ENCODE peak calls at places on chromosomes 6 and 20, in six cellular contexts. S, Q, R, U, T and A are unnamed samples.

GRCh38 chr6:135837735-135838449 is 13.6 kb upstream of the PDE7B start:
- ATAC-seq in Q (no peak), T (no peak), S (no peak), U (no peak), R (no peak), A (no peak)

GRCh38 chr6:150560884-150561219 is 38.8 kb upstream of the PLEKHG1 start:
- ATAC-seq in U (no peak), R (no peak), Q (no peak), S (no peak), T (no peak), A (no peak)

GRCh38 chr20:53298900-53299299 is 294.7 kb downstream of the ZNF217 start:
- ATAC-seq in S (no peak), Q (no peak), T (no peak), R (no peak), U (no peak), A (no peak)

GRCh38 chr6:164243949-164244348 is 829.4 kb downstream of the QKI start:
- ATAC-seq in R (no peak), S (no peak), T (no peak), Q (no peak), U (no peak), A (no peak)

GRCh38 chr6:170167657-170168159 is 123.2 kb downstream of the DLL1 start:
- ATAC-seq in U (no peak), R (peak; percentile 84), Q (no peak), S (no peak), T (no peak), A (peak; percentile 37)

GRCh38 chr20:62953167-62953838 is 794 bp downstream of the SLC17A9 start:
- ATAC-seq in U (peak; percentile 33), T (peak; percentile 23), Q (peak; percentile 26), R (no peak), S (no peak), A (no peak)

GRCh38 chr20:10699941-10700340 is 26.1 kb upstream of the JAG1 start:
- ATAC-seq in U (no peak), S (no peak), T (no peak), R (no peak), Q (no peak), A (no peak)

GRCh38 chr6:17562636-17563035 is 37.5 kb upstream of the FAM8A1 start:
- ATAC-seq in S (no peak), T (no peak), R (no peak), Q (no peak), U (no peak), A (no peak)

GRCh38 chr6:78989191-78989590 is 88.9 kb downstream of the PHIP start:
- ATAC-seq in U (no peak), Q (no peak), T (no peak), S (no peak), R (no peak), A (no peak)

GRCh38 chr6:37137201-37137880 is 32.6 kb upstream of the PIM1 start:
- ATAC-seq in Q (peak; percentile 88), U (peak; percentile 65), S (peak; percentile 79), R (peak; percentile 57), T (peak; percentile 81), A (peak; percentile 70)

GRCh38 chr20:22462975-22463914 is 121.1 kb downstream of the FOXA2 start:
- ATAC-seq in R (no peak), S (no peak), U (no peak), T (no peak), Q (no peak), A (no peak)

GRCh38 chr20:46342451-46343357 is 34.4 kb upstream of the CDH22 start:
- ATAC-seq in U (no peak), S (no peak), R (no peak), T (peak; percentile 8), Q (no peak), A (no peak)

GRCh38 chr20:5353624-5354496 is 37.1 kb upstream of the PROKR2 start:
- ATAC-seq in Q (no peak), S (peak; percentile 57), T (no peak), U (peak; percentile 81), R (no peak), A (no peak)

GRCh38 chr20:5183731-5184474 is 57.1 kb downstream of the CDS2 start:
- ATAC-seq in U (no peak), S (no peak), Q (no peak), R (no peak), T (no peak), A (no peak)

GRCh38 chr6:20605581-20605980 is 71.3 kb downstream of the CDKAL1 start:
- ATAC-seq in U (no peak), Q (no peak), R (no peak), T (no peak), S (peak; percentile 42), A (no peak)

GRCh38 chr6:129491436-129491835 is 218.5 kb downstream of the ARHGAP18 start:
- ATAC-seq in Q (peak; percentile 35), S (peak; percentile 4), U (peak; percentile 33), T (peak; percentile 26), R (no peak), A (no peak)

GRCh38 chr20:36478137-36478905 is 63.0 kb upstream of the MYL9 start:
- ATAC-seq in Q (no peak), R (peak; percentile 16), T (no peak), S (peak; percentile 34), U (peak; percentile 17), A (no peak)

GRCh38 chr6:111602481-111603404 is 2.9 kb downstream of the TRAF3IP2 start:
- ATAC-seq in Q (no peak), U (no peak), R (peak; percentile 64), T (no peak), S (peak; percentile 3), A (no peak)

GRCh38 chr6:29948277-29948676 is 5.9 kb downstream of the HLA-A start:
- ATAC-seq in S (no peak), U (no peak), Q (peak; percentile 12), T (peak; percentile 18), R (no peak), A (no peak)

DNA sequence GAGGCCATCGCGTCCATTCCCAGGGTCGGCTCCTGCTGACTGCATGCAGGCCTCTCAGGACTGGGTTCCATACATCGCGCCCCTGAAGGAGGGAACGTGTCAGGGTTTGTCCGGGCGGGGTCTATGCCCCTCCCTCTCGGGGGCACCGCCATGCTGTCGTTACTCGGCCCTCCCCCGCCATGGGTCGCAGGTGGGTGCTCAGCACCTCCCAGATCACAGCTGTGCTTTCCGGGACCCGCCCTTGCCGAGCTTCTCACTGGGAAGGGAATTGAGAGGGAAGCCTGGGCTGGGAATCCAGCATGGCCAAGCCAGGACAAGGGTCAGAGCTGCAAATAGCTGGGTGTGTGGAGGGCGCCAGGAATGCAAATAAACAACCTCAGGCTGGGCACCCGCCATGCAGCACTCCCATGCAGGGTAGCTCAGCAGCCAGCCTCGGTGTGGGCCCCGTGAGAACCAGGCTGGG is at the start of gene FRMD1:
- ATAC-seq in T (peak; percentile 82), U (no peak), R (peak; percentile 74), Q (no peak), S (peak; percentile 42), A (no peak)
- TF ChIP-seq POLR2A in T (no peak), U (no peak), R (no peak), Q (no peak), S (no peak), A (no peak)

GRCh38 chr20:57652865-57653545 is 32.8 kb upstream of the ZBP1 start:
- ATAC-seq in Q (no peak), S (no peak), R (no peak), T (peak; percentile 38), U (no peak), A (no peak)
- TF ChIP-seq POLR2A in Q (no peak), S (no peak), R (no peak), T (no peak), U (no peak), A (no peak)

DNA sequence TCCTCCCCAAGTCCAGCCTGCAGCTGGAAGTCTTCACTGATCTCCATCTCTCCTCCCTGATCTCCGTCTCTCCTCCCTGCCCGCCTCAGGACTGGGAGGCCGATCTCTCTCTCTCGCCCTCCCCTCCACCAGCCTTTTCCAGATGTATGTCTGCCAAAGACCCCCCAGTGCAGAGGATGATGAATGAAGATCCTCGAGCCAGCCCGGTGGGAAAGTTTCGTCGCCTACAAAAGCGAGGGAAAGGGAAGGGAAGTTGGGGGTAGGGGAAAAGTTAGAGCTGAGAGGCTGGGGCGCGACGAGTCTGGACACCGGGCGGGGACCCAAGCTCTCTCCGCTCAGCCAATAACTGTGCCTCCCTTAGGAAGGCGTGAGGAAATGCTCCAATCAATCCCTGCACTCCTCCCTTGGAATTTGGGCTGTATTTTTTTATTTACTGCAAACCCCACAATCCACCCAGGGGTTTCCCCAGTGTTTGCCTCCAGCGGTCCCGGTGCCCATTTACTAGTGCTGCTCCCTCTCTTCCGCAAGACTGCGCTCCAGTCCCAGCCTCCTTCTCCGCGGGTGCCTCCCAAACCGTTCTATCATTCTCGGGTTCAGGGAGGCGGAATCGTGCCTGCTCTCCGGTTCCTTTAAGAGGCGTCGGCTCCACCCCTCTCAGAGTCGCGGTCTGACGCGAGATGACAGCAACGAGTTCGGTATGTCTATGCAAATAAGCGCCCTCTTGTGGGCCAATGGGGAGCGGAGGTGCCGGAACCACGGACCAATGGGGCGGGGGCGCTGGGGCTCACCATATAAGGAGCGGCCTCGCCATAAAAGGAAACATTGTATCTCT is at the start of gene SRF:
- ATAC-seq in S (peak; percentile 67), Q (peak; percentile 73), T (peak; percentile 70), R (peak; percentile 83), U (peak; percentile 81), A (peak; percentile 84)
- TF ChIP-seq POLR2A in S (peak; percentile 56), Q (no peak), T (peak; percentile 74), R (no peak), U (peak; percentile 12), A (no peak)

DNA sequence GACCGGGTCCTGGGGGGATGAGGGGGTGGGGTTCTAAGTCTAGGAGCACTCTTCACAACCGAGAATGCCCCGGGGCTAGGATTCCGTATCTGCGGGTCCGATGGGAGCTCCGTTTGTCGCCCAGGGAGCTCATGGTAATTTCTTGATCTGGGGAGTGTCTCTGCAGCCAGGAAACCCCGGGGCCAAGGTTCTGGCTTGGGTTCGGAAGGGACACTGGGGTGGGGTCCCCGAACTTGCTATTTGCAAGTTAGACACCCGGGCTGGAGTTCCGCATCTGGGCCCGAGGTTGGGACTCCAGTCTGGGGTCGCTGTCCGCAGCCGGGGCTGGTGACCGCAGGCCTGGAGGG is 397 bp downstream of the PEDS1 start:
- ATAC-seq in R (no peak), S (no peak), T (no peak), Q (peak; percentile 2), U (peak; percentile 0), A (no peak)
- TF ChIP-seq POLR2A in R (no peak), S (no peak), T (no peak), Q (no peak), U (no peak), A (no peak)

DNA sequence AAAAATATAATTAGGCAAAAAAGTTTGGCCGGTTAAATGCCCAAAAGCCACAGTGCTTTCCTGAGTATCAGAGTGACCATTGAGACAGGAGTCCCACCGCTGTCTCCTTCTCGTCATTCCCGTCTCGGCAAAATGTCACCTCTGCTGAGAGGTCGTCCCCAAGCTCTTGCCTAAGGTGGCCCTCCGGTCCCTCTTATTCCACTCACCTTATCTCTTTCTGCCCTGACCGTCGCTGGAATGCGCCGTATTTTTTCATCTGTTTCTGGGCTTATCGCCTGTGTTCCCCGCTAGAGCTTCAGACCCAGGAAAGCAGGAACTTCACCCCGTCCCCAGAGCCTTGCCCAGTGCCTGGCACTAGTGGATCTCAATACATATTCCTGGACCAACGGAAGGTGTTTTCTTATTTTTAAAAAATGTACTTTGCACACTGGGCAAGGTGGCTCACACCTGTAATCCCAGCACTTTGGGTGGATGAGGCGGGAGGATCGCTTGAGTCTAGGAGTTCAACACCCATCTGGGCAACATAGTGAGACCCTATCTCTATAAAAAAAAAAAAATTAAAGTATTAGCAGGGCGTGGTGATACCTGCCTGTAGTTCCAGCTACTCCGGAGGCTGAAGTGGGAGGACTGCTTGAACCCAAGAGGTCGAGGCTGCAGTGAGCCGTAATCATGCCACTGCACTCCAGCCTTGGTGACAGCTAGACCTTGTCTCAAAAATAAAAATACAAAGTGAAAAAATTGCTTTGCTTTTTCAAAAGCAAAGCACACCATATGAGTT is 122.8 kb upstream of the PTPN1 start:
- ATAC-seq in R (no peak), U (no peak), S (no peak), T (no peak), Q (no peak), A (no peak)
- TF ChIP-seq POLR2A in R (no peak), U (no peak), S (no peak), T (no peak), Q (no peak), A (no peak)